ENCODE peak calls at places on chromosomes 16 and 17, in seven cellular contexts. I is spleen, W is tibial nerve, P is lower lobe of right lung, L is osteoblast, A is fibroblast of the aortic adventitia, T is BJ. Z is an unnamed sample.
A peak's percentile ranks its signal among the peaks of the same experiment; 100 is the strongest.

GRCh38 chr16:84607694-84608093 is 10.2 kb downstream of the COTL1 start:
- DNase-seq in I (no peak), L (no peak), P (no peak), W (no peak), T (no peak), A (no peak), Z (no peak)

GRCh38 chr17:76783146-76783545 is 45.2 kb downstream of the MFSD11 start:
- DNase-seq in A (no peak), L (no peak), T (no peak), I (no peak), W (no peak), P (no peak), Z (no peak)

GRCh38 chr17:72392056-72393010 is 271.5 kb downstream of the SOX9 start:
- DNase-seq in I (no peak), T (no peak), A (peak; percentile 71), P (no peak), W (peak; percentile 59), L (peak; percentile 89), Z (no peak)

GRCh38 chr16:1050921-1051320 is 21.6 kb upstream of the SSTR5 start:
- DNase-seq in L (no peak), I (no peak), T (no peak), W (no peak), A (no peak), P (no peak), Z (no peak)

GRCh38 chr17:70668938-70669778 is 499.8 kb downstream of the KCNJ2 start:
- DNase-seq in I (peak; percentile 37), T (no peak), P (no peak), W (no peak), L (no peak), A (no peak), Z (no peak)

GRCh38 chr17:3012926-3013581 is 50.4 kb downstream of the OR1D5 start:
- DNase-seq in L (no peak), P (peak; percentile 57), W (peak; percentile 58), T (no peak), A (peak; percentile 62), I (peak; percentile 87), Z (peak; percentile 57)

GRCh38 chr17:65163990-65164495 is 26.9 kb downstream of the RGS9 start:
- DNase-seq in I (peak; percentile 53), T (no peak), W (no peak), L (no peak), P (no peak), A (no peak), Z (no peak)

GRCh38 chr16:89506791-89507191 is 1.4 kb upstream of the SPG7 start:
- DNase-seq in T (no peak), I (no peak), L (no peak), W (no peak), P (no peak), A (no peak), Z (no peak)

GRCh38 chr17:29138991-29139682 is 41.1 kb downstream of the MYO18A start:
- DNase-seq in A (no peak), I (peak; percentile 93), L (no peak), P (peak; percentile 75), W (no peak), T (no peak), Z (peak; percentile 76)

GRCh38 chr16:60100371-60100770 is 1366.3 kb upstream of the GOT2 start:
- DNase-seq in A (no peak), W (no peak), L (no peak), T (no peak), P (no peak), I (no peak), Z (no peak)

GRCh38 chr16:28863929-28864886 is 565 bp downstream of the SH2B1 start:
- DNase-seq in T (no peak), W (peak; percentile 17), I (peak; percentile 77), A (peak; percentile 64), L (peak; percentile 93), P (no peak), Z (no peak)

GRCh38 chr17:21419299-21420239 is 43.4 kb downstream of the KCNJ12 start:
- DNase-seq in I (peak; percentile 62), T (no peak), P (no peak), A (no peak), W (no peak), L (peak; percentile 85), Z (no peak)

GRCh38 chr17:2853722-2854580 is 57.7 kb downstream of the RAP1GAP2 start:
- DNase-seq in P (peak; percentile 53), L (peak; percentile 92), W (no peak), I (peak; percentile 79), A (no peak), T (no peak), Z (no peak)

GRCh38 chr17:75811174-75811573 is 26.6 kb downstream of the UNK start:
- DNase-seq in L (no peak), A (no peak), T (no peak), P (peak; percentile 14), I (peak; percentile 38), W (no peak), Z (no peak)

GRCh38 chr17:56624315-56624714 is 30.8 kb downstream of the NOG start:
- DNase-seq in A (no peak), L (no peak), W (no peak), I (no peak), P (no peak), T (no peak), Z (no peak)

GRCh38 chr16:47852991-47853390 is 302.8 kb downstream of the ABCC12 start:
- DNase-seq in L (no peak), P (no peak), I (no peak), T (no peak), A (no peak), W (no peak), Z (no peak)

GRCh38 chr17:11705111-11705510 is 106.8 kb downstream of the DNAH9 start:
- DNase-seq in P (no peak), L (no peak), W (no peak), A (no peak), I (no peak), T (no peak), Z (no peak)

GRCh38 chr16:4515611-4516233 is 22.9 kb downstream of the CDIP1 start:
- DNase-seq in A (peak; percentile 41), I (peak; percentile 59), P (no peak), W (no peak), L (peak; percentile 45), T (no peak), Z (no peak)
- H3K4me3 ChIP-seq in A (no peak overlapping the region), I (no peak overlapping the region), P (no peak overlapping the region), W (peak overlapping the region; percentile 1), L (no peak overlapping the region), T (no peak overlapping the region), Z (no peak overlapping the region)

DNA sequence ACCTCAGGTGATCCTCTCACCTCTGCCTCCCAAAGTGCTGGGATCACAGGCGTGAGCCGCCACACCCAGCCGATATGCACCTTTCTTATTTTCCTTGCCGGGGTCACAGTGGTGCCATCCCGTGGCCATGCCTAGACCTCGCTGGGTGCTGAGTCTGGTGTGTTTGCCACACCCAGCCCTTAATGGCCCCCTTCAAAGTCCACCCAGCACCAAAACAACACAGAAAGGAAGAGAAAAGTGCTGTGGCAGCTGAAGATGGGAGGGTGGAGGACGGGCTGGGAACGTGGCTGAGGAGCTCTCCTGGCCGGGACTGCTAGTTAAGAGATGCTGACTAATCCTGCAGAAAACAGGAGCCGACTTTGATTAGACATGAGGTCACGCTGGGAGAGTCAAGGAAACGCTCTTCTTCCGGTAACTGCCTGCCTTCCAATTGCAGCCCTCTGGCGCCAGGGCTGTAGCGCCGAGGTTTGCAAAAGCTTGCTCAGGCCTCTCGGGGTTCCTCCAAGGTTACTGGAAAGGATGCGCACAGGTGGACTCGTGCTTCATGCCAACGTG is 10.9 kb downstream of the SLC43A2 start:
- DNase-seq in I (no peak), A (peak; percentile 75), T (no peak), L (peak; percentile 93), W (peak; percentile 34), P (no peak), Z (no peak)
- TF ChIP-seq CTCF in I (no peak), A (no peak), T (no peak), L (no peak), W (no peak), P (peak; percentile 4), Z (no peak)

GRCh38 chr17:32009262-32009542 is 2.0 kb downstream of the LRRC37B start:
- DNase-seq in T (no peak), A (no peak), L (no peak), W (no peak), I (peak; percentile 13), P (no peak), Z (no peak)
- H3K4me3 ChIP-seq in T (no peak overlapping the region), A (peak overlapping the region; percentile 99), L (peak overlapping the region; percentile 96), W (no peak overlapping the region), I (peak overlapping the region; percentile 92), P (peak overlapping the region; percentile 77), Z (peak overlapping the region; percentile 78)

DNA sequence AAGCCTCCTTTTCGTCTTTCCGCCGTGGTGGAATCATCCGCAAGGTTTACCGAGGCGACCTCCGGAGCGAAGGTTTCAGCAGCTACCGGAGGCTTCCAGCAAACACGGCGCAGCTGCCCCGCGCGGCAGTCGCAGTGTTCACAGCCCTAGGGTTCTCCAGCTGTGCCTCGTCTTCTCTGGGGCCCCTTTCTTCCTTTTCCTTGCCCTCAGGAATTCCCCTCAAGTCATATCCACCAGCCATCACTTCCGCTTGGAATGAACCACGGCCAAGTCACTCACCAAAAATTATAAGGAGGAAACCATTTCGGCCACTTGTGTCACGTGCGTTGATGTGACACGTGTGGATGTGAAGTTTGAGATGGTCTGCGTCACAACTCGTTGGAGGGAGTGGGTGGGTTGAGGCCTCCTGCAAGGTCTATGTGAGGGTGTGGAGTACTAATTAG is 636 bp upstream of the ERN1 start:
- DNase-seq in L (peak; percentile 80), W (peak; percentile 47), I (no peak), T (no peak), P (peak; percentile 61), A (peak; percentile 54), Z (no peak)
- TF ChIP-seq CTCF in L (no peak), W (no peak), I (no peak), T (no peak), P (no peak), A (no peak), Z (no peak)

GRCh38 chr16:13921328-13921727 is 1.4 kb downstream of the ERCC4 start:
- DNase-seq in I (no peak), W (no peak), A (no peak), P (no peak), T (no peak), L (no peak), Z (no peak)
- H3K4me3 ChIP-seq in I (no peak overlapping the region), W (no peak overlapping the region), A (peak overlapping the region; percentile 98), P (no peak overlapping the region), T (no peak overlapping the region), L (no peak overlapping the region), Z (no peak overlapping the region)

DNA sequence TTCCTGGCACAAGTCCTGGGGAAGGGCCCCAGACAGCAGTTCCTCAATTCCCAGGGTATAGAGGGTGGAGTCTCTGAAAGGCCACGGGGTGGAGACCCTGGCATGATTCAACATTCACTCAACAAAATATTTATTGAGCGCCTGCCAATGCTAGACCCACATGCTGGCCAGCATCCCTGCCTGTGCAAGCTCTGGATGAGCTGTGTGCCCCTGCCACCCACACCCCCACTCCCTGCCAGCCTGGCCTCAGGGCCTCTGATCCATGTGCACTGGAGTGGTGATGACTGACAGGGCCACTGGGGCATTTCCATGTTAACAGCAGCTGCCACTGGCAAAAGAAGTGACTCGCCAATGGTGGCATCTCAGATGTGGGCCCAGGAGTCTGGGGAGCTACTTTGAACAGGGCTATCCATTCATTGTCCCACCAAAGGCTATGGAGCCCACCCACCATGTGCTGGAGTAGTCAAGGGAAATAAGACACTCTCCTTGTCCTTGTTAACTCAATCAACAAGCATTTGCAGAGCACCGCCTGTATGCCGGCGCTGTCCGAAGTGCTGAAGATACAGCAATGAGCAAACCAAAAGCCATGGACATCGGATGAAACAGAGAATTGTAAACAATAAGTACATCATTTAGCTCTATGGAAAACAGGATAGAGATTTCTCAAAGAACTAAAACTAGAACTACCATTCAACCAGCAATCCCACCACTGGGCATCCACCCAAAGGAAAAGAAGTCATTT is 3.0 kb upstream of the PRSS22 start:
- DNase-seq in W (no peak), L (peak; percentile 62), I (peak; percentile 40), A (no peak), P (no peak), T (no peak), Z (no peak)
- TF ChIP-seq CTCF in W (no peak), L (no peak), I (no peak), A (no peak), P (no peak), T (no peak), Z (no peak)

GRCh38 chr16:80666378-80667257 is 125.8 kb downstream of the DYNLRB2 start:
- DNase-seq in L (no peak), A (no peak), T (no peak), I (no peak), W (no peak), P (no peak), Z (peak; percentile 54)
- H3K4me3 ChIP-seq in L (no peak overlapping the region), A (no peak overlapping the region), T (no peak overlapping the region), I (no peak overlapping the region), W (no peak overlapping the region), P (no peak overlapping the region), Z (no peak overlapping the region)